ENCODE peak calls at places on chromosome 15, in ten cellular contexts. M, N, O, R, P, G, H, T, W and S are unnamed samples.

GRCh38 chr15:41493205-41493901 is at the start of gene ITPKA:
- DNase-seq in M (peak), N (peak), O (peak), R (peak), P (peak), G (peak), H (peak), T (peak), W (peak), S (peak)

GRCh38 chr15:98959640-98960007 is 48.0 kb downstream of the PGPEP1L start:
- DNase-seq in M (no peak), N (no peak), O (no peak), R (no peak), P (no peak), G (no peak), H (no peak), T (no peak), W (no peak), S (no peak)

GRCh38 chr15:70380484-70380883 is 282.8 kb upstream of the TLE3 start:
- DNase-seq in M (no peak), N (no peak), O (no peak), R (no peak), P (no peak), G (no peak), H (no peak), T (no peak), W (no peak), S (no peak)

GRCh38 chr15:61459785-61460707 is 230.9 kb upstream of the RORA start:
- DNase-seq in M (no peak), N (no peak), O (no peak), R (no peak), P (peak), G (no peak), H (no peak), T (peak), W (no peak), S (no peak)

GRCh38 chr15:56715220-56715619 is 18.1 kb downstream of the ZNF280D start:
- DNase-seq in M (no peak), N (no peak), O (no peak), R (no peak), P (no peak), G (no peak), H (no peak), T (no peak), W (no peak), S (no peak)

GRCh38 chr15:67915374-67916050 is 75.7 kb upstream of the RNU6-1 start:
- DNase-seq in M (peak), N (peak), O (no peak), R (no peak), P (no peak), G (peak), H (no peak), T (no peak), W (no peak), S (no peak)

GRCh38 chr15:68442041-68442440 is 10.1 kb upstream of the ITGA11 start:
- DNase-seq in M (no peak), N (peak), O (no peak), R (no peak), P (no peak), G (no peak), H (no peak), T (peak), W (no peak), S (no peak)

GRCh38 chr15:98904466-98905048 is 103.0 kb downstream of the PGPEP1L start:
- DNase-seq in M (no peak), N (no peak), O (no peak), R (peak), P (peak), G (no peak), H (no peak), T (peak), W (peak), S (no peak)

GRCh38 chr15:65833501-65834220 is 35.6 kb upstream of the RAB11A start:
- DNase-seq in M (peak), N (no peak), O (peak), R (no peak), P (no peak), G (peak), H (no peak), T (no peak), W (no peak), S (no peak)

GRCh38 chr15:80977627-80978036 is 12.0 kb downstream of the MESD start:
- DNase-seq in M (peak), N (peak), O (peak), R (peak), P (peak), G (peak), H (peak), T (peak), W (peak), S (no peak)